ENCODE peak calls at places on chromosomes 3 and 15, in four cellular contexts. One of them, this sample, is unnamed.

GRCh38 chr15:63678383-63678782 is 81.2 kb downstream of the FBXL22 start:
- DNase-seq in SJSA1: no peak
- DNase-seq in LoVo: no peak
- DNase-seq in NCI-H774: no peak
- DNase-seq in this sample: no peak

GRCh38 chr3:63167113-63167512 is 111.0 kb upstream of the SYNPR start:
- DNase-seq in LoVo: no peak
- DNase-seq in NCI-H774: no peak
- DNase-seq in SJSA1: no peak
- DNase-seq in this sample: no peak

GRCh38 chr3:51338632-51339031 is 46.5 kb upstream of the MANF start:
- DNase-seq in NCI-H774: no peak
- DNase-seq in SJSA1: no peak
- DNase-seq in LoVo: no peak
- DNase-seq in this sample: no peak

GRCh38 chr3:157573281-157573680 is 70.1 kb upstream of the VEPH1 start:
- DNase-seq in SJSA1: no peak
- DNase-seq in NCI-H774: no peak
- DNase-seq in LoVo: no peak
- DNase-seq in this sample: no peak

GRCh38 chr15:36791849-36792618 is 212.6 kb downstream of the CDIN1 start:
- DNase-seq in SJSA1: no peak
- DNase-seq in LoVo: no peak
- DNase-seq in NCI-H774: peak
- DNase-seq in this sample: no peak

GRCh38 chr15:51186846-51187340 is 92.2 kb upstream of the TNFAIP8L3 start:
- DNase-seq in NCI-H774: no peak
- DNase-seq in SJSA1: no peak
- DNase-seq in LoVo: no peak
- DNase-seq in this sample: no peak

GRCh38 chr3:63593779-63594178 is 58.7 kb upstream of the SNTN start:
- DNase-seq in SJSA1: no peak
- DNase-seq in LoVo: no peak
- DNase-seq in NCI-H774: no peak
- DNase-seq in this sample: no peak

GRCh38 chr3:181313379-181313778 is 323.8 kb upstream of the DNAJC19 start:
- DNase-seq in SJSA1: no peak
- DNase-seq in NCI-H774: peak
- DNase-seq in LoVo: no peak
- DNase-seq in this sample: no peak

GRCh38 chr3:40079845-40080240 is 229.7 kb upstream of the EIF1B start:
- DNase-seq in SJSA1: no peak
- DNase-seq in NCI-H774: no peak
- DNase-seq in LoVo: no peak
- DNase-seq in this sample: no peak

GRCh38 chr3:119239421-119239820 is 1.3 kb downstream of the B4GALT4 start:
- DNase-seq in SJSA1: no peak
- DNase-seq in LoVo: no peak
- DNase-seq in NCI-H774: no peak
- DNase-seq in this sample: no peak

GRCh38 chr3:160460033-160460432 is 10.4 kb upstream of the TRIM59 start:
- DNase-seq in NCI-H774: no peak
- DNase-seq in LoVo: no peak
- DNase-seq in SJSA1: no peak
- DNase-seq in this sample: no peak

GRCh38 chr3:58793052-58793451 is 126.5 kb upstream of the FAM3D start:
- DNase-seq in NCI-H774: no peak
- DNase-seq in SJSA1: no peak
- DNase-seq in LoVo: no peak
- DNase-seq in this sample: no peak

GRCh38 chr15:37135225-37135624 is 34.9 kb upstream of the MEIS2 start:
- DNase-seq in LoVo: no peak
- DNase-seq in SJSA1: peak
- DNase-seq in NCI-H774: no peak
- DNase-seq in this sample: no peak

This sample was measured in NCI-H2107.